ENCODE peak calls at places on chromosomes 4 and X, in eight cellular contexts. Q is stimulated activated CD8-positive, alpha-beta memory T cell treated with anti-CD3 and anti-CD28 coated beads, Interleukin-15, amount 100 ng/mL, for 1 hour; K is EH; U is astrocyte of the hippocampus; I is SK-N-MC; F is KG1; Z is astrocyte; W is osteocyte. M is an unnamed sample.

GRCh38 chr4:12961713-12962112 is 522.4 kb downstream of the RAB28 start:
- DNase-seq in W (no peak), F (no peak), K (no peak), Z (no peak), U (no peak), Q (no peak), I (no peak), M (no peak)

GRCh38 chr4:5882947-5883346 is 9.9 kb downstream of the CRMP1 start:
- DNase-seq in Z (no peak), Q (no peak), U (no peak), K (no peak), I (no peak), W (no peak), F (no peak), M (no peak)

GRCh38 chr4:8427761-8428287 is 12.7 kb downstream of the ACOX3 start:
- DNase-seq in I (no peak), Z (peak; percentile 51), U (peak; percentile 68), Q (no peak), W (no peak), K (peak; percentile 50), F (no peak), M (peak; percentile 43)

GRCh38 chrX:45022144-45022543 is 149.2 kb downstream of the KDM6A start:
- DNase-seq in I (no peak), K (no peak), Z (no peak), U (no peak), W (no peak), Q (no peak), F (no peak), M (no peak)

GRCh38 chr4:1227817-1228216 is 21.1 kb downstream of the CTBP1 start:
- DNase-seq in K (no peak), Z (no peak), I (no peak), F (no peak), U (no peak), W (no peak), Q (no peak), M (no peak)

GRCh38 chr4:187668683-187669082 is 326.9 kb upstream of the ZFP42 start:
- DNase-seq in I (no peak), U (peak; percentile 6), K (peak; percentile 74), W (no peak), F (no peak), Z (peak; percentile 20), Q (no peak), M (peak; percentile 37)

GRCh38 chr4:158856852-158857251 is 88.0 kb downstream of the FNIP2 start:
- DNase-seq in F (no peak), U (peak; percentile 60), W (no peak), Z (peak; percentile 38), I (peak; percentile 55), K (peak; percentile 67), Q (no peak), M (no peak)

GRCh38 chr4:180960758-180961401 is 1282.3 kb upstream of the TENM3 start:
- DNase-seq in I (no peak), F (no peak), U (peak; percentile 29), Z (no peak), W (no peak), Q (no peak), K (no peak), M (no peak)

GRCh38 chr4:56613101-56613862 is 67.8 kb downstream of the HOPX start:
- DNase-seq in W (no peak), Q (no peak), I (no peak), K (peak; percentile 58), F (no peak), U (peak; percentile 92), Z (peak; percentile 84), M (peak; percentile 56)

GRCh38 chrX:86171366-86171765 is 23.1 kb downstream of the DACH2 start:
- DNase-seq in F (no peak), U (peak; percentile 6), W (no peak), Q (no peak), I (no peak), Z (no peak), K (peak; percentile 23), M (peak; percentile 35)

GRCh38 chr4:32689520-32689919 is 1969.4 kb downstream of the PCDH7 start:
- DNase-seq in F (no peak), Q (no peak), I (no peak), Z (no peak), U (no peak), W (no peak), K (no peak), M (no peak)